ENCODE peak calls at places on chromosomes 1 and 21, in six cellular contexts. D, A, Y, Q, F and T are unnamed samples.

GRCh38 chr1:156910309-156910782 is 10.1 kb upstream of the LRRC71 start:
- DNase-seq in D (no peak), A (no peak), Y (peak), Q (peak), F (no peak), T (no peak)

GRCh38 chr1:218850367-218850766 is 323.3 kb upstream of the LYPLAL1 start:
- DNase-seq in D (no peak), A (no peak), Y (no peak), Q (no peak), F (no peak), T (no peak)

GRCh38 chr1:3064901-3065300 is 4.1 kb upstream of the PRDM16 start:
- DNase-seq in D (no peak), A (peak), Y (no peak), Q (no peak), F (no peak), T (no peak)

GRCh38 chr1:157766792-157767191 is 10.1 kb downstream of the FCRL2 start:
- DNase-seq in D (no peak), A (no peak), Y (no peak), Q (no peak), F (no peak), T (no peak)

GRCh38 chr21:44454747-44455523 is at the start of gene LRRC3:
- DNase-seq in D (no peak), A (peak), Y (peak), Q (peak), F (no peak), T (no peak)

GRCh38 chr1:74343191-74343590 is 108.0 kb downstream of the TNNI3K start:
- DNase-seq in D (no peak), A (peak), Y (no peak), Q (no peak), F (no peak), T (no peak)

GRCh38 chr1:24536391-24536840 is 19.5 kb upstream of the NCMAP start:
- DNase-seq in D (no peak), A (no peak), Y (peak), Q (no peak), F (no peak), T (no peak)

GRCh38 chr1:110056776-110057175 is 13.7 kb downstream of the ALX3 start:
- DNase-seq in D (no peak), A (no peak), Y (no peak), Q (no peak), F (peak), T (peak)

GRCh38 chr1:117794073-117794472 is 135.3 kb downstream of the GDAP2 start:
- DNase-seq in D (no peak), A (no peak), Y (no peak), Q (no peak), F (peak), T (no peak)

DNA sequence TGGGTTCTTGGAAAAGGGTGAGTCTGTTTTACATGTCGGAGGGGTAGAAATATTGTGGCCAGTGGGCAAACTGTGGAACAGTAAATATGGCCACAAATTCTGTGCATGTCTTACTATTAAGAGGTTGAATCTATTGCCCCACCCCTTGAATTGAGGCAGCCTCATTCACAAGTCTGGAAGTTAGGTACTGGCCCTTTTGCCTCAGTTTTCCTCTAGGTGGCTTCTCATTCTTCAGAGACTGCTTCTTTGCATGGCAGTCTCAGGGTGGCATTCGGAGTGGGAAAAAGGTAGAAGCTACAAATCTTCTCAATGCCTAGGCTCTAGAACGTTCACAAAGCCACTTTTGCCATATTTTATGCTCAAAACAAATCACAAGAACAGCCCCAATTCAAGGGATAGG is 57.2 kb downstream of the SLC9C2 start:
- DNase-seq in D (no peak), A (no peak), Y (no peak), Q (no peak), F (no peak), T (no peak)
- TF ChIP-seq CTCF in D (no peak), A (no peak), Y (no peak), Q (no peak), F (no peak), T (no peak)

GRCh38 chr1:247961796-247962195 is 3.2 kb upstream of the OR2AK2 start:
- DNase-seq in D (no peak), A (no peak), Y (no peak), Q (no peak), F (no peak), T (no peak)

GRCh38 chr1:247966520-247967204 is 1.6 kb downstream of the OR2AK2 start:
- DNase-seq in D (no peak), A (no peak), Y (no peak), Q (no peak), F (no peak), T (no peak)

GRCh38 chr1:247964933-247965332 is at the start of gene OR2AK2:
- DNase-seq in D (no peak), A (no peak), Y (no peak), Q (no peak), F (no peak), T (no peak)

DNA sequence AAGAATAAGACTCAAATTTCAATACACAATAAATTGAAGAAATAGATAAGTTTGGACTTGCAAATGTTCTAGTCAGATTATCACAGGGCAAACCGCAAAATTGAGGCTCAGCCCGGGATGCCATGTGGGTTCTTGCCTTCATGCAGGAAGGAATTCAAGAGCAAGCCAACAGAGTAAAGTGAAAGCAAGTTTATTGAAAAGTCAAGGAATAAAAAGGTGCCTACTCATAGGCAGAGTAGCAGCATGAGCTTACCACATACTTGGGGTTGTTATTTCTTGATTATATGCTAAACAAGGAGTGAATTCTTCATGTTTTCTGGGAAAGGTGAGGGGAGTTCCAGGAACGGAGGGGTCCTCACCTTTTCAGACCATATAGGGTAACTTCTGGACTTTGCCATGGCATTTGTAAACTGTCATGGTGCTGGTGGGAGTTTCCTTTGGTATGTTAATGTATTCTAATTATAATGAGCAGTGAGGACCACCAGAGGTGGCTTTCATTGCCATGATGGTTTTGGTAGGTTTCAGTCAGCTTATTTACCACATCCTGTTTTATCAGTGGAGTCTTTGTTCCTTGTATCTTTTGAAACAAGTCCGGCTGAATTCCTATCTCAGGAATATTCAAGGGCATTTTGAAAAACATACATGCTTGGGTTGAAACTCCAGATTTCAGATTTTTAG is 2.0 kb upstream of the OR2AK2 start:
- DNase-seq in D (no peak), A (no peak), Y (no peak), Q (no peak), F (no peak), T (peak)
- TF ChIP-seq CTCF in D (no peak), A (no peak), Y (no peak), Q (no peak), F (no peak), T (no peak)

DNA sequence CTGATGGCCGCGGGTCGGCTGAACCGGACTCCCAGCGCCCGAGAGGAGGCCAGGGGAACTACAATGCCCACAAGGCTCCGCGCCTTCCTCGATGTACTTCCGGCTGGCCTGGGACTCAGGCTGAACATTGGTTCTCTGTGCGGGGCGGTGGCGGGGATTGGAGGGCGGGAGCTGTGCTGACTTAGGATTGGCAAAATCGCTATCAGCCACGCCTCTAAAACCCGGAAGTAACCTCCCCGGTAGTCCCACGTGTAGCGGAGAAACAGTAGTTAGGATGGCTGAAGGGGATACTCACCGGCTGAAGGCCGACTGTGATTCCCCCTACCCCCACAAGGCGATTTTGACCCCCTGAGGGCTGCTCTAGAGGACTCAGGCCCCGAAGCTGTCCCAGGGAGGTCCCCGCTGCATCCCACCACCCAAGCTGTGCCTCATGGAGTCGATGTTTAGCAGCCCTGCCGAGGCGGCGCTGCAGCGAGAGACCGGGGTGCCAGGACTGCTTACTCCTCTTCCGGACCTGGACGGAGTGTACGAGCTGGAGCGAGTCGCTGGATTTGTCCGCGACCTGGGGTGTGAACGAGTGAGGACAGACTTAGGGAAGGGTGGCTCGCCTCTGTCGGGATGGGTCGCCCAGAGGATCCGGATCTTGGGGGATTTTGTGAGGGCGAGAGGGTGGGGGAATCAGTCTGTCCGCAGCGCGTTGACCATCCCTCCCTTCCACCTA is at the start of gene DPH2:
- DNase-seq in D (peak), A (peak), Y (peak), Q (peak), F (peak), T (peak)
- TF ChIP-seq CTCF in D (no peak), A (no peak), Y (no peak), Q (no peak), F (peak), T (peak)

GRCh38 chr21:18803624-18804023 is 400.0 kb upstream of the TMPRSS15 start:
- DNase-seq in D (no peak), A (no peak), Y (no peak), Q (no peak), F (no peak), T (no peak)

DNA sequence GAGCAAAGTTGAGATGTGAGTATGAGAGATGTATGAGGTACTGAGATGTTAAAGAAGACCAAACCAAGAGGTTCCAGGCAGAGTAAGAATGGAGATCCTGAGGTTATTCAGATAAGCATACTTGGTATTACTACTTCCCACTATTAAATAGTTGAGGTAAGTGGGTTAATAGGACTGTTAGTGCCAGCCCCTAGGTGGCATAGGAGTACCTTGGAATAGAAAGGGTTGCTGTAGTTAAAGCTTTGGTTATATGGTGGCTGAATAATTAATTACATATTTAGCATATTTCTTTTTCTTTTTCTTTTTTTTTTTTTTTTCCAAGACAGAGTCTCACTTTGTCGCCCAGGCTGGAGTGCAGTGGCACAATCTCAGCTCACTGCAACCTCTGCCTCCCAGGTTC is 397.9 kb upstream of the TMPRSS15 start:
- DNase-seq in D (no peak), A (no peak), Y (no peak), Q (no peak), F (no peak), T (no peak)
- TF ChIP-seq CTCF in D (peak), A (no peak), Y (no peak), Q (peak), F (peak), T (peak)

DNA sequence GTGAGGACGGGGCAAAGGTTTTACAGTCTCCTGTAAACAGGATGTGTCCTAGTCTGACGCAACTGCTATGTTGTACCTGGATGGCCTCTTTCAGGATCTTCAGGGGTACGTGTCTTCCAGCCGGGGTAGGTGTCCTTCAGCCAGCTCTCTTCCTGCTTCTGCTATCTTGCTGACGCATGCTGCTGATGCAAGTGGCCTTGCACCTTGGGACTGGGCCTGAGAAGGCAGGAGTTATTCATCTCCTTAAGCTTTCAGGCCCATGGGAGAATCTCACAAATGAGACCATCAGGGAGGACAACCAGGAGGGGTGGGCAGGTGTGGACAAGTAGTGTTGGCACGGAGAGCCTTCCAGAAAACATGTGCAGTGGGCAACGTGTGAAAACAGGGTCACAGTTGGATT is 7.9 kb upstream of the SPRR1B start:
- DNase-seq in D (no peak), A (no peak), Y (no peak), Q (no peak), F (no peak), T (no peak)
- TF ChIP-seq CTCF in D (no peak), A (no peak), Y (no peak), Q (no peak), F (no peak), T (no peak)

GRCh38 chr1:112743174-112744018 is 28.3 kb upstream of the PPM1J start:
- DNase-seq in D (no peak), A (no peak), Y (no peak), Q (no peak), F (no peak), T (no peak)

GRCh38 chr1:112748396-112748795 is 33.3 kb upstream of the PPM1J start:
- DNase-seq in D (no peak), A (no peak), Y (no peak), Q (no peak), F (no peak), T (no peak)

GRCh38 chr1:112744019-112744578 is 29.0 kb upstream of the PPM1J start:
- DNase-seq in D (no peak), A (peak), Y (no peak), Q (no peak), F (peak), T (peak)
- TF ChIP-seq CTCF in D (no peak), A (no peak), Y (no peak), Q (no peak), F (peak), T (peak)

DNA sequence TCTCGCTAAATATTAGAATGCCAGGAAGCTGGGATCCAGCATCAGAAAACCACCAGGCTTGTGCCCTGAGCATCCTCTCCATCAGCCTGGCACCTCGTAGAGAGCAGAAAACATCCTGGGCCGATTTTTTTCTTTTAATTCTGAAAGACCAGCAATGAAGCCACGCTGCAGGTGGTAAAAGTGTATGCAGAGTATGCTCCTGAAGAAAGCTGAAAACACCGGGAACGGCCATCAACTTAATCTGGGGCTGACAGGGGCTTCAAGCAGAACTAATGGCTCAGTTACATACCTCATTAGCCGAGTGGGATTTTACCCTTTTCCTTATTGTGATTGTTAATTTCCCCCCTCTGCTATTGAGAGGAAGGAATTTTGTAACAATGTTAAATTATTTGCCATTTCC is 71.3 kb downstream of the RRAGC start:
- DNase-seq in D (no peak), A (no peak), Y (no peak), Q (no peak), F (no peak), T (no peak)
- TF ChIP-seq CTCF in D (no peak), A (no peak), Y (no peak), Q (no peak), F (no peak), T (no peak)

DNA sequence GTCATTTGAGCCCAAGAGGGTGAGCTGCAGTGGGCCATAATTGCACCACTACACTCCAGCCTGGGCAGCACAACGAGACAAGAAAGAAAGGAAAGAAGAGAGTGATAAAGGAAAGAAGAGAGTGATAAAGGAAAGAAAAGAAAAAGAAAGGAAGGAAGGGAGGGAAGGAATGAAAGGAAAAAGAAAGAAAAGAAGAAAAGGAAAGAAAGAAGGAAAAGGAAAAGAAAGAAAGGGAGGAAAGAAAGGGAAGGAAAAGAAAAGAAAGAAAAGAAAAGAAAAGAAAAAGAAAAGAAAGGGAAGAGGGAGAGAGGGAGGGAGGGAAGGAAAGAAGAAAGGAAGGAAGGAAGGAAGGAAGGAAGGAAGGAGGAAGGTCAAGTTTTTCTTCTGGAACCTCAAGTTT is 17.5 kb downstream of the TRIT1 start:
- DNase-seq in D (no peak), A (no peak), Y (no peak), Q (no peak), F (no peak), T (no peak)
- TF ChIP-seq CTCF in D (no peak), A (no peak), Y (no peak), Q (no peak), F (no peak), T (no peak)

DNA sequence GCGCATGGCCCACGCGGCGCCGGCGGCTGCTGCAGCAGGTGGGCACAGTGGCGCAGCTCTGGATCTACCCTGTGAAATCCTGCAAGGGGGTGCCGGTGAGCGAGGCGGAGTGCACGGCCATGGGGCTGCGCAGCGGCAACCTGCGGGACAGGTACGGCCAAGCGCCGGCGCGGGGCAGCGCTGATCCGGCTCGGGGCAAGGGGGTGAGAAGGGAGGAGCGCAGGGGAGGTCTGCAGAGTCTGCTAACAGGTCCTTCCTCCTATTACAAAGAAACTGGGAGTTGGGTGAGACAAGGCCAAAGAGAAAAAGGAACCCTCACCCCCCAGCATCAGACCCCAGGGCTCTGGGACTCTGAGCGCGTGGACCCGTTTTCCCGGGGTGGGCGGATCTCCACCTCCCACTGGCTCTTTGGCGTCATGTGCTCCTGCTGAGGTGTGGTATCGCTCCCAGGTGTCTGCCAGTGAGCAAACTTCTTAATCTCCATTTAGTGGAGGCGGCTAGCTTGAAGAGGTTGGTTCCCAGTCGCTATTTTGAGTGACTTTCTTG is 429 bp downstream of the MTARC1 start:
- DNase-seq in D (peak), A (peak), Y (no peak), Q (no peak), F (no peak), T (peak)
- TF ChIP-seq CTCF in D (no peak), A (no peak), Y (no peak), Q (no peak), F (no peak), T (peak)